ENCODE peak calls at places on chromosome 9, in five cellular contexts. W is GM12878, O is H1, B is K562, L is HepG2. P is an unnamed sample.

GRCh38 chr9:4929917-4930316 is 55.2 kb upstream of the JAK2 start:
- DNase-seq in W (no peak), O (no peak), B (no peak), L (peak), P (no peak)

GRCh38 chr9:18800579-18800978 is 232.4 kb downstream of the SAXO1 start:
- DNase-seq in W (no peak), O (no peak), B (no peak), L (no peak), P (no peak)

GRCh38 chr9:83505282-83505681 is 32.9 kb downstream of the FRMD3 start:
- DNase-seq in W (no peak), O (no peak), B (no peak), L (peak), P (no peak)

GRCh38 chr9:128034821-128035764 is 32.0 kb downstream of the NAIF1 start:
- DNase-seq in W (peak), O (peak), B (peak), L (peak), P (peak)

GRCh38 chr9:121607434-121608248 is 43.8 kb upstream of the DAB2IP start:
- DNase-seq in W (no peak), O (no peak), B (no peak), L (peak), P (peak)

GRCh38 chr9:88017086-88017485 is 42.8 kb upstream of the CDK20 start:
- DNase-seq in W (no peak), O (no peak), B (no peak), L (no peak), P (no peak)

GRCh38 chr9:2635922-2636321 is 14.3 kb downstream of the VLDLR start:
- DNase-seq in W (no peak), O (no peak), B (no peak), L (no peak), P (no peak)

GRCh38 chr9:120439147-120439546 is 140.8 kb downstream of the CDK5RAP2 start:
- DNase-seq in W (no peak), O (no peak), B (peak), L (peak), P (peak)

GRCh38 chr9:27602954-27603353 is 29.7 kb upstream of the C9orf72 start:
- DNase-seq in W (no peak), O (no peak), B (no peak), L (no peak), P (peak)

GRCh38 chr9:91202757-91203283 is 158.9 kb downstream of the AUH start:
- DNase-seq in W (no peak), O (no peak), B (peak), L (no peak), P (no peak)

GRCh38 chr9:3931996-3932906 is 367.6 kb downstream of the GLIS3 start:
- DNase-seq in W (no peak), O (no peak), B (no peak), L (no peak), P (no peak)

GRCh38 chr9:34992376-34992951 is 2.9 kb downstream of the DNAJB5 start:
- DNase-seq in W (no peak), O (no peak), B (peak), L (peak), P (no peak)

GRCh38 chr9:136009516-136009915 is 48.3 kb upstream of the UBAC1 start:
- DNase-seq in W (no peak), O (no peak), B (no peak), L (no peak), P (no peak)

GRCh38 chr9:116134981-116135380 is 18.6 kb upstream of the PAPPA start:
- DNase-seq in W (no peak), O (no peak), B (no peak), L (no peak), P (no peak)

GRCh38 chr9:134271338-134272301 is 54.6 kb upstream of the RXRA start:
- DNase-seq in W (no peak), O (no peak), B (no peak), L (no peak), P (no peak)

GRCh38 chr9:4301302-4301701 is 1.4 kb upstream of the GLIS3 start:
- DNase-seq in W (no peak), O (no peak), B (no peak), L (no peak), P (no peak)

GRCh38 chr9:13213337-13213736 is 66.2 kb downstream of the MPDZ start:
- DNase-seq in W (no peak), O (no peak), B (peak), L (peak), P (no peak)

GRCh38 chr9:89541798-89542197 is 43.9 kb upstream of the SEMA4D start:
- DNase-seq in W (no peak), O (no peak), B (no peak), L (no peak), P (no peak)

GRCh38 chr9:3359048-3359692 is 166.6 kb downstream of the RFX3 start:
- DNase-seq in W (no peak), O (no peak), B (no peak), L (no peak), P (no peak)

GRCh38 chr9:77019810-77020437 is 469 bp downstream of the FOXB2 start:
- DNase-seq in W (no peak), O (no peak), B (no peak), L (no peak), P (no peak)

GRCh38 chr9:109467936-109468335 is 30.2 kb downstream of the PTPN3 start:
- DNase-seq in W (no peak), O (no peak), B (no peak), L (no peak), P (no peak)

GRCh38 chr9:5870691-5871090 is 20.0 kb upstream of the MLANA start:
- DNase-seq in W (no peak), O (no peak), B (no peak), L (no peak), P (no peak)

GRCh38 chr9:38067892-38068615 is 973 bp downstream of the SHB start:
- DNase-seq in W (no peak), O (no peak), B (no peak), L (no peak), P (peak)

GRCh38 chr9:95880011-95880690 is 4.7 kb downstream of the ERCC6L2 start:
- DNase-seq in W (no peak), O (no peak), B (no peak), L (no peak), P (no peak)

GRCh38 chr9:13322828-13323550 is 43.5 kb upstream of the MPDZ start:
- DNase-seq in W (no peak), O (no peak), B (peak), L (no peak), P (no peak)

GRCh38 chr9:124869466-124869985 is 7.6 kb downstream of the ARPC5L start:
- DNase-seq in W (no peak), O (no peak), B (peak), L (no peak), P (peak)

DNA sequence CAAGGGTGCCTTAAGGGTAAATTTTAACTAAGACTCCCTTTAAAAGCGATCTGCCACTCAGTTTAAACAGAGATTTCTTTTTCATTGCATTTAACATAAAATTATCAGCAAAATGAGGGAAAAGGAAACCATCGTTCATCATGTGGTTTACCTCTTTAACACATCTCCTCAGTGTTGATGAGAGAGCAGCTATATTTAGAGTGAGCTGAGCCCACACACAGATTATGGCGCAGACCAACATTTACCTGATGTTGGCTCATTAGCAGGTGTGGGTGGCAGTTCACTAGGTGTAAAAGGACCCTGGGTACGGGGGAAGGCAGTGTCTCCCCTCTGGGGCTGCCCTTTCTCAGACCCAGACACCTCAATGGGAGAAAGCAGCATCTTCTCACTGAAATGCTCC is 149.8 kb downstream of the ENTREP1 start:
- DNase-seq in W (no peak), O (no peak), B (no peak), L (no peak), P (no peak)
- TF ChIP-seq MAX in W (no peak), O (no peak), B (no peak), L (no peak), P (no peak)

GRCh38 chr9:126564716-126565115 is 49.0 kb upstream of the LMX1B start:
- DNase-seq in W (no peak), O (no peak), B (no peak), L (no peak), P (peak)
- TF ChIP-seq TAF1 in W (no peak), O (no peak), B (no peak), L (no peak), P (no peak)

DNA sequence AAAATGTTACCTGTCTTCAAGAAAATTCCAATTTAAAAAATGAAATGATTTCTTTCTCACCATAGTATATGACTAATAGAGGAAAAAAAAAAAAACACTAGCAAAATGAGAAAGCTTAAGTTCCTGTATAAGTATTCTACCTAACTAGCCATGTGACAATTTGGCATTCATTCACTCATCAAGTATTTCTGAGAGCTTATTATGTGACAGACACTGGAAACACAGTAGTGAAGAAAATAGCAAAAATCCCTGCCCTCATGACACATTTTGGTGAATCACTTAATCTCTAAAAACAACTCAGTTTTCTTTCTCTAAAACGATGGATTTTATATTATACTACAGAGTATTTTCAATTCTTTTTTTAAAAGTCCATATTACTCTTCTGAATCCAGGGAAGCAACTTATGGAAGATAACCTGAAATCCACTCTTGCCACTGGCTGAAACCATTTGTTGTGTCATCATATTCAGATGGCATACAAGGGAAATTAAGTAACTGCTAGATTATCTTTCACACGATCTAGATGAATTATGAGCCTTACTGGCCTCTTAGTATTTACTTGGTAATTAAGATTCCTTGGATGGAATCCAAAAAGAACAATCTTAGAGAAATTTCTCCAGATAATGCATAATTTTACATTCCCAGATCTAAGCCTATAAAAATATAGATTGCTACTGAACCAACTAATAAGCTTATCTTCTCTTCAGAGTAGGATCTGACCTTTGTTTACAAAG is 5.5 kb downstream of the PTBP3 start:
- DNase-seq in W (no peak), O (no peak), B (no peak), L (no peak), P (no peak)
- H3K4me2 ChIP-seq in W (peak), O (no peak), B (no peak), L (no peak), P (no peak)

GRCh38 chr9:36214571-36214970 is 23.9 kb downstream of the CLTA start:
- DNase-seq in W (no peak), O (no peak), B (no peak), L (no peak), P (peak)
- TF ChIP-seq MAX in W (no peak), O (no peak), B (no peak), L (no peak), P (no peak)

GRCh38 chr9:132947751-132948150 is 3.3 kb upstream of the TSC1 start:
- DNase-seq in W (no peak), O (no peak), B (no peak), L (no peak), P (no peak)
- TF ChIP-seq TAF1 in W (no peak), O (no peak), B (no peak), L (no peak), P (no peak)

GRCh38 chr9:122723690-122724089 is at the start of gene OR1L4:
- DNase-seq in W (no peak), O (no peak), B (no peak), L (no peak), P (no peak)

GRCh38 chr9:122718038-122718437 is 5.8 kb upstream of the OR1L4 start:
- DNase-seq in W (no peak), O (no peak), B (no peak), L (no peak), P (no peak)

GRCh38 chr9:122719218-122719617 is 4.6 kb upstream of the OR1L4 start:
- DNase-seq in W (no peak), O (no peak), B (no peak), L (peak), P (no peak)
- H3K4me2 ChIP-seq in W (no peak), O (no peak), B (no peak), L (peak), P (no peak)

DNA sequence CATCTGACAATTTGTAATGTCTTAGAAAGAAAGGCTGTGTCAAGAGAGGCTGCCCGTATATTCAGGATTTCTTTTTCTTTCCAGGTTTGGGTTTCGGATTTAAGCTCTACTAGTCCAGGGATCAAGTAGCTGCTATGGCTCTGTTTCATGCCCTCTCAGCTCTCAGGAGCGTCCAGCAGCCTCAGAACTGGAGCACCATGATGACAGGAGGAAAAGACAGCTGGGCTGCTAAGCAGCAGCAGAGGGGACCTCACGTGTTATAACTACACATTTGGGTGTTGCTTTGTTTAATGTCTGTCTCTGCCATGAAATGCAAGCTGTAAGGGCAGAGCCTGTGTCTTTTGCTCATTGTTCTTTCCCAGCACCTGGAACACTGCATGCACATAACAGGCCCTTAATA is 28.5 kb downstream of the TBC1D2 start:
- DNase-seq in W (no peak), O (no peak), B (no peak), L (no peak), P (no peak)
- TF ChIP-seq MAX in W (no peak), O (no peak), B (no peak), L (no peak), P (no peak)